ENCODE peak calls at places on chromosomes 4 and X, in five cellular contexts. One of them, this sample, is unnamed.

GRCh38 chrX:95797344-95797743 is 887.3 kb upstream of the DIAPH2 start:
- DNase-seq in CD8-positive, alpha-beta T cell: no peak
- DNase-seq in upper lobe of right lung: no peak
- DNase-seq in thyroid gland: no peak
- DNase-seq in A549: no peak
- DNase-seq in this sample: no peak

GRCh38 chr4:35080799-35081198 is 1163.5 kb downstream of the ARAP2 start:
- DNase-seq in CD8-positive, alpha-beta T cell: no peak
- DNase-seq in A549: no peak
- DNase-seq in thyroid gland: no peak
- DNase-seq in upper lobe of right lung: no peak
- DNase-seq in this sample: no peak

GRCh38 chr4:73721419-73721818 is 18.9 kb upstream of the CXCL8 start:
- DNase-seq in CD8-positive, alpha-beta T cell: no peak
- DNase-seq in upper lobe of right lung: no peak
- DNase-seq in A549: no peak
- DNase-seq in thyroid gland: no peak
- DNase-seq in this sample: no peak

GRCh38 chr4:123577507-123577906 is 180.9 kb downstream of the SPRY1 start:
- DNase-seq in A549: no peak
- DNase-seq in CD8-positive, alpha-beta T cell: no peak
- DNase-seq in upper lobe of right lung: no peak
- DNase-seq in thyroid gland: no peak
- DNase-seq in this sample: no peak

GRCh38 chrX:56793533-56794320 is 64.7 kb downstream of the NBDY start:
- DNase-seq in CD8-positive, alpha-beta T cell: no peak
- DNase-seq in upper lobe of right lung: peak
- DNase-seq in A549: no peak
- DNase-seq in thyroid gland: no peak
- DNase-seq in this sample: no peak

GRCh38 chrX:118448273-118448783 is 47.3 kb upstream of the DOCK11 start:
- DNase-seq in thyroid gland: no peak
- DNase-seq in A549: no peak
- DNase-seq in upper lobe of right lung: no peak
- DNase-seq in CD8-positive, alpha-beta T cell: no peak
- DNase-seq in this sample: no peak

GRCh38 chrX:50988649-50989048 is 78.1 kb downstream of the BMP15 start:
- DNase-seq in A549: peak
- DNase-seq in CD8-positive, alpha-beta T cell: no peak
- DNase-seq in upper lobe of right lung: no peak
- DNase-seq in thyroid gland: peak
- DNase-seq in this sample: peak

GRCh38 chr4:66539745-66540144 is 869.5 kb upstream of the EPHA5 start:
- DNase-seq in CD8-positive, alpha-beta T cell: no peak
- DNase-seq in thyroid gland: no peak
- DNase-seq in upper lobe of right lung: no peak
- DNase-seq in A549: peak
- DNase-seq in this sample: no peak

GRCh38 chr4:88211473-88212252 is 53.2 kb upstream of the ABCG2 start:
- DNase-seq in A549: peak
- DNase-seq in upper lobe of right lung: no peak
- DNase-seq in CD8-positive, alpha-beta T cell: peak
- DNase-seq in thyroid gland: peak
- DNase-seq in this sample: peak

GRCh38 chr4:22474636-22475310 is 41.1 kb downstream of the ADGRA3 start:
- DNase-seq in A549: no peak
- DNase-seq in upper lobe of right lung: no peak
- DNase-seq in CD8-positive, alpha-beta T cell: no peak
- DNase-seq in thyroid gland: no peak
- DNase-seq in this sample: no peak

GRCh38 chr4:78845469-78845868 is 69.3 kb downstream of the BMP2K start:
- DNase-seq in upper lobe of right lung: no peak
- DNase-seq in CD8-positive, alpha-beta T cell: no peak
- DNase-seq in thyroid gland: no peak
- DNase-seq in A549: no peak
- DNase-seq in this sample: no peak

GRCh38 chr4:89829470-89830138 is 7.4 kb downstream of the SNCA start:
- DNase-seq in upper lobe of right lung: no peak
- DNase-seq in thyroid gland: no peak
- DNase-seq in A549: no peak
- DNase-seq in CD8-positive, alpha-beta T cell: no peak
- DNase-seq in this sample: no peak

GRCh38 chrX:137427061-137427778 is 138.7 kb upstream of the ZIC3 start:
- DNase-seq in A549: no peak
- DNase-seq in upper lobe of right lung: no peak
- DNase-seq in CD8-positive, alpha-beta T cell: no peak
- DNase-seq in thyroid gland: no peak
- DNase-seq in this sample: no peak

GRCh38 chrX:154735695-154736393 is 15.0 kb downstream of the GAB3 start:
- DNase-seq in A549: peak
- DNase-seq in CD8-positive, alpha-beta T cell: no peak
- DNase-seq in thyroid gland: peak
- DNase-seq in upper lobe of right lung: peak
- DNase-seq in this sample: no peak

GRCh38 chr4:172830295-172830764 is 338.3 kb upstream of the GALNT7 start:
- DNase-seq in thyroid gland: no peak
- DNase-seq in CD8-positive, alpha-beta T cell: no peak
- DNase-seq in upper lobe of right lung: no peak
- DNase-seq in A549: peak
- DNase-seq in this sample: no peak

GRCh38 chrX:3345281-3346081 is 971 bp downstream of the MXRA5 start:
- DNase-seq in A549: no peak
- DNase-seq in CD8-positive, alpha-beta T cell: no peak
- DNase-seq in upper lobe of right lung: peak
- DNase-seq in thyroid gland: peak
- DNase-seq in this sample: peak

GRCh38 chrX:23779025-23779424 is 3.9 kb upstream of the SAT1 start:
- DNase-seq in upper lobe of right lung: no peak
- DNase-seq in thyroid gland: no peak
- DNase-seq in A549: peak
- DNase-seq in CD8-positive, alpha-beta T cell: no peak
- DNase-seq in this sample: no peak

GRCh38 chrX:152635941-152636340 is 1.8 kb upstream of the GABRQ start:
- DNase-seq in thyroid gland: peak
- DNase-seq in CD8-positive, alpha-beta T cell: no peak
- DNase-seq in A549: peak
- DNase-seq in upper lobe of right lung: no peak
- DNase-seq in this sample: peak

GRCh38 chr4:23897564-23898109 is 7.8 kb upstream of the PPARGC1A start:
- DNase-seq in A549: no peak
- DNase-seq in CD8-positive, alpha-beta T cell: no peak
- DNase-seq in upper lobe of right lung: no peak
- DNase-seq in thyroid gland: no peak
- DNase-seq in this sample: no peak

GRCh38 chrX:108699368-108699767 is 37.0 kb downstream of the IRS4 start:
- DNase-seq in CD8-positive, alpha-beta T cell: no peak
- DNase-seq in upper lobe of right lung: no peak
- DNase-seq in thyroid gland: no peak
- DNase-seq in A549: peak
- DNase-seq in this sample: no peak

GRCh38 chr4:17241835-17242234 is 270.1 kb downstream of the QDPR start:
- DNase-seq in upper lobe of right lung: no peak
- DNase-seq in thyroid gland: no peak
- DNase-seq in A549: no peak
- DNase-seq in CD8-positive, alpha-beta T cell: no peak
- DNase-seq in this sample: no peak

GRCh38 chr4:14091966-14092365 is 464.4 kb upstream of the BOD1L1 start:
- DNase-seq in upper lobe of right lung: no peak
- DNase-seq in A549: no peak
- DNase-seq in CD8-positive, alpha-beta T cell: no peak
- DNase-seq in thyroid gland: no peak
- DNase-seq in this sample: no peak

GRCh38 chr4:34323549-34324325 is 1920.6 kb downstream of the ARAP2 start:
- DNase-seq in A549: peak
- DNase-seq in CD8-positive, alpha-beta T cell: no peak
- DNase-seq in upper lobe of right lung: no peak
- DNase-seq in thyroid gland: no peak
- DNase-seq in this sample: no peak

GRCh38 chr4:156109943-156110925 is 156.6 kb upstream of the CTSO start:
- DNase-seq in A549: peak
- DNase-seq in upper lobe of right lung: no peak
- DNase-seq in thyroid gland: no peak
- DNase-seq in CD8-positive, alpha-beta T cell: no peak
- DNase-seq in this sample: no peak

GRCh38 chr4:159655547-159655946 is 552.7 kb downstream of the RAPGEF2 start:
- DNase-seq in CD8-positive, alpha-beta T cell: no peak
- DNase-seq in thyroid gland: no peak
- DNase-seq in A549: no peak
- DNase-seq in upper lobe of right lung: no peak
- DNase-seq in this sample: no peak

GRCh38 chr4:42654606-42655005 is 2.3 kb downstream of the ATP8A1 start:
- DNase-seq in thyroid gland: peak
- DNase-seq in upper lobe of right lung: no peak
- DNase-seq in A549: no peak
- DNase-seq in CD8-positive, alpha-beta T cell: no peak
- DNase-seq in this sample: no peak

GRCh38 chr4:42653606-42654560 is 3.0 kb downstream of the ATP8A1 start:
- DNase-seq in CD8-positive, alpha-beta T cell: no peak
- DNase-seq in A549: no peak
- DNase-seq in thyroid gland: peak
- DNase-seq in upper lobe of right lung: no peak
- DNase-seq in this sample: no peak

GRCh38 chr4:42655921-42656735 is 777 bp downstream of the ATP8A1 start:
- DNase-seq in CD8-positive, alpha-beta T cell: peak
- DNase-seq in upper lobe of right lung: peak
- DNase-seq in thyroid gland: peak
- DNase-seq in A549: no peak
- DNase-seq in this sample: peak

GRCh38 chr4:42656736-42656985 is 244 bp downstream of the ATP8A1 start:
- DNase-seq in thyroid gland: no peak
- DNase-seq in upper lobe of right lung: no peak
- DNase-seq in CD8-positive, alpha-beta T cell: no peak
- DNase-seq in A549: no peak
- DNase-seq in this sample: peak

DNA sequence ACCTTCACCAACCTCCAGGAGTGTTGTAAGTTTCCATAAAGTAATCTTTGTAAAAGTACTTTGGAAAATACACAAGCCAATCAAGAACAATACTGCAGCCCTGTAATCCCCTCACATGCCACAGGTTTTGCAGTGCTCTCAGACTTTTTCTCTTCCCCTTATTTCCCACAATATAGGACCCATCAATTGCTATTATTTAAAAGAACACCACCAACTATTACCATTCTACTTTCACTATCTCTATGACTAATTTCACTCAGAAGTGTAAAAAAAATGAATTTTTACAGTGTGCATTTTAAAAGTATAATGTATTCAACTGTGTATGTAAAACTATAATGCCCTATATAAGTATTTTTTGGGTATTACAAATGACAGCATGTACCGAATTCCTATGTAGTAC is 1.7 kb downstream of the ATP8A1 start:
- DNase-seq in CD8-positive, alpha-beta T cell: no peak
- DNase-seq in A549: no peak
- DNase-seq in upper lobe of right lung: no peak
- DNase-seq in thyroid gland: no peak
- DNase-seq in this sample: no peak
- TF ChIP-seq CTCF in CD8-positive, alpha-beta T cell: no peak
- TF ChIP-seq CTCF in A549: no peak
- TF ChIP-seq CTCF in upper lobe of right lung: no peak
- TF ChIP-seq CTCF in thyroid gland: no peak
- TF ChIP-seq CTCF in this sample: no peak

GRCh38 chrX:97016106-97016505 is 132.4 kb downstream of the RPA4 start:
- DNase-seq in A549: no peak
- DNase-seq in CD8-positive, alpha-beta T cell: no peak
- DNase-seq in thyroid gland: no peak
- DNase-seq in upper lobe of right lung: no peak
- DNase-seq in this sample: no peak
- TF ChIP-seq CTCF in A549: peak
- TF ChIP-seq CTCF in CD8-positive, alpha-beta T cell: no peak
- TF ChIP-seq CTCF in thyroid gland: no peak
- TF ChIP-seq CTCF in upper lobe of right lung: no peak
- TF ChIP-seq CTCF in this sample: no peak

DNA sequence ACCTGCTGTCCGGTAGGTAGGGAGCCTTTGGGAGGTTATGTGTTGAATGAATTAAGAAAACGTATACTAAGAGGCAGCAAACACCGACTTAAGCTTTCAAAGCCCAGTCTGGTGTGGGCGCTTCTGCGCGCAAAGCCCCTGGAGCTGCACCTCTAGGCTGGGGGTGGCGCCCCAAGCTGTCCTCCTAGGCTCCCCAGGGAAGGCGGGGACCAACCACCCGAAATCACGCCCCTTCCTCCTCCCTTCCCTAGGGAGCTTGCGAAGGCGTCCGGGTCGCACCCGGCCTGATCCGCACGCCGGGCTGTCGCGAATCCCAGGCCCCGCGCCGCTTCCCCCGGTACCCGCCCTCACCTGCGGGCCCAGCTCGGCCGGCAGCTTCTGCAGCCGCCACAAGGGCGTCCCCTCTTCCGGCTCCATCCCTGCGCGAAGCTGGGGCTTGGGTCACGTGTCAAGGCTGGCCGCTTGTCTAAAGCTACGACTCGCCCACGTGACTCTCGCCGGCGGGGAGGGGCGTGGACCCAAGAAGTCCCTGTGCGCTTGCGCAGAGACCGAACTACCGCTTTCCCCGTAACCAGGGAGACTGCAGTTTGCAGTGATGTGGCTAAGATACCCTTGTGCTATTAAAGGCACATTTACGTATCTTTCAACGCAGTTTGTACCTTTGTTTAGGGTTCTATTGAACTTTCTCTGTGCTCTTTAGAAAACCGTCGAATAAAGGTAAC is at the start of gene COMMD8:
- DNase-seq in CD8-positive, alpha-beta T cell: peak
- DNase-seq in A549: peak
- DNase-seq in thyroid gland: peak
- DNase-seq in upper lobe of right lung: peak
- DNase-seq in this sample: peak
- TF ChIP-seq CTCF in CD8-positive, alpha-beta T cell: no peak
- TF ChIP-seq CTCF in A549: no peak
- TF ChIP-seq CTCF in thyroid gland: no peak
- TF ChIP-seq CTCF in upper lobe of right lung: peak
- TF ChIP-seq CTCF in this sample: peak

DNA sequence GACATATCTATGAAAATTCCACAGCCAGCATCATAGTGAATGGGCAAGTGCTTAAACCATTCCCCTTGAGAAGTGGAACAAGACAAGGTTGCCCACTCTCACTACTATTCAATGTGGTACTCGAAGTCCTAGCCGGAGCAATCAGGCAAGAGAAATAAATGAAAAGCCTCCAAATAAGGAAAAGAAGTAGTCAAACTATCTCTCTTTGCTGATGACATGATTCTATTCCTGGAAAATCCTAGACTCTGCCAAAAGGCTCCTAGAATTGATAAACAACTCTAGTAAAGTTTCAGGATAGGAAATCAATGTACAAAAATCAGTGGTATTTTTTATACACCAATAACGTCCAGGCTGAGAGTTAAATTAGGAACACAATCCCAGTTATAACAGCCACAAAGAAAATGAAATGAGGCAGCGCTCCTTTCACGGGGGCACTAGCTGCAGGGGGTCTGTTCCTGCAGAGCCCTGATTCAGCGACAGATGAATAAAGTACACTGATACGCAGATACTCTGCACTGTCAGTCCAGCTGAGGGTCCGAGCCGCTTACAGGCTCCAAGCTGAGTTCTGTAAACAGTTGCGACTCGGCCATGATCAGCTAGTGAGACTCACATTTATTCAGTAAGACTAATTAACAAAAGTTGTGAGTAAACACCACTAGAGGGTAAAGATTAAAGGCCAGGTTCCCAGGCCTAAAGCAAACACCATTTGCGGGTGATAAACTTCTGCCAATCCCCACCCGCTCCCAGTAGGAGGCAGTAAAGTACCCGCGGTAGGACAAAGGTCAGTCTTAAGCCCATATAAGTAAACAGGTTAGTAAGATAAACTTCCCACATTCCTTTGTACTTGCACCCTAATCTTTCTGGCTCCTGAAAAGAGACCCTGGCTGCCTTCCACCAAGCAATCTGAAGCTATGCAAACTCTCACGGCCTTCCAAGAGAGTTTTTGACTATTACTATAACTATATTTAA is 290.6 kb upstream of the GRID2 start:
- DNase-seq in upper lobe of right lung: no peak
- DNase-seq in thyroid gland: no peak
- DNase-seq in CD8-positive, alpha-beta T cell: no peak
- DNase-seq in A549: peak
- DNase-seq in this sample: no peak
- TF ChIP-seq CTCF in upper lobe of right lung: peak
- TF ChIP-seq CTCF in thyroid gland: no peak
- TF ChIP-seq CTCF in CD8-positive, alpha-beta T cell: no peak
- TF ChIP-seq CTCF in A549: no peak
- TF ChIP-seq CTCF in this sample: peak

This sample was measured in neural crest cell.